ENCODE peak calls at places on chromosomes 6 and 20, in five cellular contexts. M is epithelial cell of proximal tubule, G is A549, D is GM20000, X is breast epithelium. S is an unnamed sample.

GRCh38 chr6:32424584-32424983 is 15.1 kb upstream of the HLA-DRA start:
- DNase-seq in M (no peak), G (no peak), D (no peak), X (no peak), S (no peak)

GRCh38 chr6:154928325-154928922 is 66.7 kb upstream of the TIAM2 start:
- DNase-seq in M (peak; percentile 13), G (peak; percentile 50), D (peak; percentile 73), X (no peak), S (no peak)

GRCh38 chr6:28125396-28125795 is 987 bp downstream of the ZSCAN16 start:
- DNase-seq in M (no peak), G (no peak), D (no peak), X (no peak), S (no peak)

GRCh38 chr20:57667385-57667784 is 42.4 kb downstream of the PMEPA1 start:
- DNase-seq in M (no peak), G (no peak), D (no peak), X (no peak), S (no peak)

GRCh38 chr6:8628063-8628462 is 192.7 kb upstream of the SLC35B3 start:
- DNase-seq in M (no peak), G (no peak), D (no peak), X (no peak), S (no peak)

GRCh38 chr20:22312744-22313346 is 271.5 kb downstream of the FOXA2 start:
- DNase-seq in M (peak; percentile 10), G (peak; percentile 63), D (peak; percentile 19), X (no peak), S (no peak)

GRCh38 chr20:64131406-64131805 is 24.0 kb upstream of the NPBWR2 start:
- DNase-seq in M (no peak), G (peak; percentile 68), D (no peak), X (no peak), S (no peak)

GRCh38 chr6:47247227-47247797 is 62.4 kb downstream of the TNFRSF21 start:
- DNase-seq in M (no peak), G (no peak), D (peak; percentile 15), X (no peak), S (no peak)

GRCh38 chr20:13259921-13260320 is 38.8 kb downstream of the ISM1 start:
- DNase-seq in M (no peak), G (no peak), D (no peak), X (no peak), S (no peak)

GRCh38 chr20:19620471-19620870 is 137.6 kb upstream of the RIN2 start:
- DNase-seq in M (no peak), G (no peak), D (no peak), X (no peak), S (no peak)

GRCh38 chr6:108675226-108676160 is 114.8 kb downstream of the FOXO3 start:
- DNase-seq in M (no peak), G (no peak), D (no peak), X (no peak), S (no peak)

GRCh38 chr6:87182321-87182720 is 27.0 kb downstream of the ZNF292 start:
- DNase-seq in M (no peak), G (no peak), D (peak; percentile 41), X (no peak), S (no peak)

GRCh38 chr6:103113416-103113815 is 1719.9 kb downstream of the GRIK2 start:
- DNase-seq in M (no peak), G (no peak), D (no peak), X (no peak), S (no peak)

GRCh38 chr6:113642714-113643442 is 214.3 kb upstream of the MARCKS start:
- DNase-seq in M (no peak), G (peak; percentile 90), D (peak; percentile 57), X (no peak), S (no peak)

GRCh38 chr20:38536310-38536709 is 44.7 kb upstream of the ADIG start:
- DNase-seq in M (no peak), G (no peak), D (no peak), X (no peak), S (no peak)

GRCh38 chr6:15754035-15754705 is 91.3 kb upstream of the DTNBP1 start:
- DNase-seq in M (no peak), G (no peak), D (no peak), X (no peak), S (no peak)

GRCh38 chr20:17823382-17824144 is 123.8 kb downstream of the BANF2 start:
- DNase-seq in M (no peak), G (no peak), D (no peak), X (no peak), S (no peak)

GRCh38 chr20:37567671-37568588 is 40.3 kb upstream of the BLCAP start:
- DNase-seq in M (no peak), G (no peak), D (no peak), X (no peak), S (no peak)

GRCh38 chr20:56343861-56344381 is 14.9 kb upstream of the FAM210B start:
- DNase-seq in M (no peak), G (peak; percentile 59), D (peak; percentile 73), X (no peak), S (peak; percentile 45)

GRCh38 chr6:102701019-102701418 is 1307.5 kb downstream of the GRIK2 start:
- DNase-seq in M (no peak), G (no peak), D (no peak), X (no peak), S (no peak)

GRCh38 chr6:108685970-108686369 is 125.3 kb downstream of the FOXO3 start:
- DNase-seq in M (no peak), G (no peak), D (no peak), X (no peak), S (no peak)

GRCh38 chr20:50712771-50713676 is 18.4 kb upstream of the PARD6B start:
- DNase-seq in M (no peak), G (no peak), D (no peak), X (no peak), S (no peak)

GRCh38 chr20:50711113-50711825 is 19.9 kb upstream of the RIPOR3 start:
- DNase-seq in M (no peak), G (no peak), D (no peak), X (no peak), S (no peak)

GRCh38 chr20:50715694-50716093 is 15.7 kb upstream of the PARD6B start:
- DNase-seq in M (no peak), G (no peak), D (no peak), X (no peak), S (no peak)

GRCh38 chr20:50716518-50716917 is 14.9 kb upstream of the PARD6B start:
- DNase-seq in M (no peak), G (no peak), D (no peak), X (no peak), S (no peak)

DNA sequence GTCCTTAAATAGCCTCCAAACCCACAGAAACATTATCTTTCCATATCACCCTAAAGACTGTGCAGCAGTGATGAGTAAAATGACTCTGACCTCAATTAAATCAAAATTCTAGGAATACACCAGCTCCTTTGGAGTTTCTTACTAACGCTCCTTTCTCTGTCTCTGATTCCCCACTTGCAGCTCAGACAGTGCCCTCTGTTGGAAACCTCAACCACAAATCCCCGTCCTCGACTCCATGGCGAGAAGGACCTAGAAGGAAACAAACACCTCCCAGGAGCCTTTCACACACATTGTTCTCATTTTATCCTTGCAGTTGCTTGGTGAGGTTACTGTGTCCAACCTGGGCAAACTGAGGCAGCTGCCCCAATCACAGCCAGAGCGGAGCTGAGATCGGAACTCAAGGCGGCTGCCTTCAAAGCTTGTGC is 17.7 kb upstream of the PARD6B start:
- DNase-seq in M (no peak), G (peak; percentile 56), D (no peak), X (no peak), S (no peak)
- TF ChIP-seq CTCF in M (peak; percentile 71), G (peak; percentile 40), D (no peak), X (peak; percentile 15), S (peak; percentile 32)

GRCh38 chr6:169779092-169779815 is 27.8 kb downstream of the ERMARD start:
- DNase-seq in M (no peak), G (no peak), D (no peak), X (no peak), S (no peak)

GRCh38 chr6:169777896-169778295 is 26.5 kb downstream of the ERMARD start:
- DNase-seq in M (no peak), G (no peak), D (no peak), X (no peak), S (no peak)

GRCh38 chr6:169780571-169781091 is 29.2 kb downstream of the ERMARD start:
- DNase-seq in M (no peak), G (no peak), D (no peak), X (no peak), S (no peak)

GRCh38 chr6:169779896-169780295 is 28.5 kb downstream of the ERMARD start:
- DNase-seq in M (no peak), G (no peak), D (no peak), X (no peak), S (no peak)

DNA sequence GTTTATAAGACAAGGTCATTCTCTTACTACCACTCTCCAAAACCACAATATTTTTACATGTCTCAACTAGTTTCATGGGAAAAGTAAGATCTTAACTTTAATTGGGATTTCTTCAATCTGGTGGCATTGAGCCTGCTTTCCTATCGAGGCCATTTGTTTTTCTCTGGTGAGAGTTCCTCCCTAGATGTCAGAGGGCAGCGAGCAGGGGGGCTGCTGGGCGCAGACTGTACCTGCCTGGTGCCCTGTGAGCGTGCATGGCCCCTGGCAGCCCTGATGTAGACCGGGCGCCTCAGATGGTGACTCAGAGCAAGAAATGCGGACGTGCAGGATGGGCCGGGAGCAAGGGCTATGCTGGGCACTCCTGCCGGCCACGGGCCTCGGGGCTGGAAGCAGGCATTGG is 27.2 kb downstream of the ERMARD start:
- DNase-seq in M (no peak), G (no peak), D (no peak), X (no peak), S (no peak)
- TF ChIP-seq CTCF in M (no peak), G (no peak), D (no peak), X (no peak), S (no peak)

DNA sequence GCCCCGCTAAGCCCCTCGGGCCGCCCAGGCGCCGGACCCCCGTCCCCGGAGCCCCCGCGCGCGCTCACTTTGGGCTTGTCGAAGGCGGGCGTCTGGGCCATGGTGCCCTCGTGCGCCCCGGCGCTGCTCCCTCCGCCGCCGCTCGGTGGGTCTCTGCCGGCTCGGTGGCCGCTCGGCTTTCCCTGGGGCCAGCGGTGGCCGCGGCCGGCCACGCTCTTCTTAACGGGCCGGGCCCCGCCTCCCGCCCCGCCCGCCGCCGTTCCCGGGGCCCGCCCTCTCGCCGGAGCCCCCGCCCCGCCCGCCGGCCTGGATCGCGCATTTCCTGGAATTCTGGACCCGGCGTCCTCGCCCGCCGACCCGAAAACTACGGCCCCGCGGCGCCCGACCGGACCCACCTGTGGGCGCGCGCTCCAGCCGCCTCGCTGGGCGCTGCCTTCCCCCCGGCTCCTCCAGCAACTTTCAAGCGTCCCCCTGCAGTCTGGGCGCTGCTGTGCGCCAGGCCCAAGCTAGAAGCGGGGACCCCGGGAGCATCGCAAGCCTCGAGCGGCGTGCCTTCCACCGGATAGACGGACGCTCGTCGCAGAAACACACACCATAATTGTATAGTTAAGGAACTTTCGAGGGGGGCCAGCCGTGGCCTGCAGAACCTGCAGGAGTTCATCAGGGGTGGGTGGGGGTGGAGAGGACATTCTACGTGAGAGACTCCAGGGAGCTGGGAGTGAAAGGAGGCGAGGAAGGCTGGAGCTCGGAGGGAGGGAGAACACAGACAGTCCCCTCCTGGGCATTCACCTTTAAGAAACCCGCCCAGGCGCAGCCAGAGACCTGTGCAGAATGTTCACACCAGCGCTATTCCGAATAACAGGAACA is at the start of gene ADA:
- DNase-seq in M (peak; percentile 30), G (peak; percentile 62), D (peak; percentile 77), X (no peak), S (peak; percentile 28)
- TF ChIP-seq CTCF in M (no peak), G (no peak), D (no peak), X (no peak), S (no peak)

DNA sequence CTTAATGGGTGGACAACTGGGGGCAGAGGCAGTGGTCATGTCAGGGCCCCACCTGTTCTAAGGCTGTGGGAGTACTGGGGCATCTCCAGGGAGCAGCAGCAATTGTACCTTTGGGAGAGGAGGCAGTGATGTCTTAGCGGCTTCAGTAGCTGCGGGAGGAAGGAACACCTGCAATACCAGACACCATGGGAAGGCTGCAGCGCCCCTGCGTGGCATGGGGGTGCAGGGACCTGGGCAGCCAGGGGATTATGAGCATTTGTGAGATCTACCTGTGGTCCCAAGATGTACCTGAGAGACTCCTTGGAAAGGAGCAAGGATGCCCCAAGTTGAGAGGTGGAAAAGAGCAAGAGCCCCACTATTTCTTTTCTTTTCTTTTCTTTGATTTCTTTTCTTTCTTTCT is 112.1 kb upstream of the GPR6 start:
- DNase-seq in M (no peak), G (no peak), D (no peak), X (no peak), S (no peak)
- TF ChIP-seq CTCF in M (no peak), G (no peak), D (no peak), X (no peak), S (peak; percentile 3)